ENCODE peak calls at places on chromosomes 1 and 21, in five cellular contexts. C, Q, K, D and Y are unnamed samples.

GRCh38 chr1:225450491-225451191 is 22.8 kb upstream of the LBR start:
- DNase-seq in Q (no peak), C (no peak), D (no peak), K (peak; percentile 28), Y (no peak)

GRCh38 chr1:33347650-33347992 is 26.7 kb upstream of the A3GALT2 start:
- DNase-seq in Q (no peak), D (no peak), K (no peak), C (no peak), Y (no peak)

GRCh38 chr1:115669002-115669673 is 27.4 kb downstream of the VANGL1 start:
- DNase-seq in D (no peak), C (no peak), Q (no peak), K (peak; percentile 94), Y (no peak)

GRCh38 chr1:246695136-246695535 is 29.1 kb upstream of the SCCPDH start:
- DNase-seq in Q (no peak), D (no peak), K (peak; percentile 23), C (no peak), Y (no peak)

GRCh38 chr1:46717654-46718053 is 1.3 kb downstream of the EFCAB14 start:
- DNase-seq in D (no peak), K (no peak), C (no peak), Q (no peak), Y (no peak)

GRCh38 chr1:99608058-99608457 is 37.9 kb upstream of the PALMD start:
- DNase-seq in C (no peak), Q (no peak), K (no peak), D (no peak), Y (no peak)

GRCh38 chr1:11729498-11730428 is 6.2 kb upstream of the AGTRAP start:
- DNase-seq in C (no peak), D (no peak), Q (no peak), K (no peak), Y (no peak)

GRCh38 chr1:247639381-247639981 is 34.1 kb downstream of the OR2G3 start:
- DNase-seq in K (no peak), Q (no peak), C (no peak), D (no peak), Y (no peak)

GRCh38 chr1:209805875-209806760 is at the start of gene IRF6:
- DNase-seq in Q (no peak), C (peak; percentile 85), K (no peak), D (peak; percentile 70), Y (peak; percentile 87)

GRCh38 chr1:6157132-6157527 is 23.0 kb downstream of the CHD5 start:
- DNase-seq in D (no peak), K (peak; percentile 37), C (no peak), Q (no peak), Y (no peak)

GRCh38 chr1:4345126-4345525 is 309.3 kb upstream of the AJAP1 start:
- DNase-seq in C (peak; percentile 2), K (no peak), D (no peak), Q (no peak), Y (no peak)

GRCh38 chr21:33578959-33579542 is 9.4 kb downstream of the DONSON start:
- DNase-seq in K (peak; percentile 14), C (no peak), D (no peak), Q (no peak), Y (no peak)

GRCh38 chr1:38030596-38031512 is 15.7 kb downstream of the POU3F1 start:
- DNase-seq in K (no peak), C (no peak), Q (no peak), D (no peak), Y (no peak)

GRCh38 chr1:22570140-22570909 is 7.0 kb downstream of the EPHA8 start:
- DNase-seq in Q (no peak), C (no peak), D (no peak), K (no peak), Y (no peak)

GRCh38 chr1:173149887-173150286 is 57.2 kb downstream of the TNFSF4 start:
- DNase-seq in Q (no peak), D (no peak), K (peak; percentile 35), C (no peak), Y (no peak)